ENCODE peak calls at places on chromosomes 13 and 19, in six cellular contexts. One of them, this sample, is unnamed. For H3K9me3 and H3K36me3, the result is how much of the 10 kb centered on the place peaks cover.

GRCh38 chr19:18408053-18408476 is 10.6 kb upstream of the LRRC25 start:
- DNase-seq in transverse colon: peak
- DNase-seq in right atrium auricular region: no peak
- DNase-seq in tibial artery: no peak
- DNase-seq in breast epithelium: no peak
- DNase-seq in fibroblast of lung: no peak
- DNase-seq in this sample: no peak

GRCh38 chr13:98576215-98576945 is 527 bp downstream of the STK24 start:
- DNase-seq in tibial artery: peak
- DNase-seq in right atrium auricular region: no peak
- DNase-seq in breast epithelium: no peak
- DNase-seq in fibroblast of lung: no peak
- DNase-seq in transverse colon: peak
- DNase-seq in this sample: no peak

GRCh38 chr19:8615022-8615421 is 4.5 kb upstream of the ADAMTS10 start:
- DNase-seq in breast epithelium: no peak
- DNase-seq in fibroblast of lung: no peak
- DNase-seq in transverse colon: no peak
- DNase-seq in right atrium auricular region: no peak
- DNase-seq in tibial artery: no peak
- DNase-seq in this sample: no peak

GRCh38 chr13:111474136-111475002 is 153.9 kb downstream of the TEX29 start:
- DNase-seq in fibroblast of lung: peak
- DNase-seq in tibial artery: no peak
- DNase-seq in breast epithelium: no peak
- DNase-seq in right atrium auricular region: peak
- DNase-seq in transverse colon: no peak
- DNase-seq in this sample: no peak

GRCh38 chr13:25906211-25906661 is 145.6 kb downstream of the SHISA2 start:
- DNase-seq in right atrium auricular region: no peak
- DNase-seq in transverse colon: no peak
- DNase-seq in fibroblast of lung: no peak
- DNase-seq in tibial artery: no peak
- DNase-seq in breast epithelium: no peak
- DNase-seq in this sample: no peak

GRCh38 chr19:8517551-8518442 is 3.8 kb upstream of the ZNF414 start:
- DNase-seq in tibial artery: no peak
- DNase-seq in right atrium auricular region: no peak
- DNase-seq in breast epithelium: no peak
- DNase-seq in transverse colon: no peak
- DNase-seq in fibroblast of lung: peak
- DNase-seq in this sample: no peak

GRCh38 chr19:21680026-21680425 is 87.4 kb downstream of the ZNF100 start:
- DNase-seq in transverse colon: no peak
- DNase-seq in right atrium auricular region: no peak
- DNase-seq in tibial artery: no peak
- DNase-seq in fibroblast of lung: no peak
- DNase-seq in breast epithelium: no peak
- DNase-seq in this sample: no peak

GRCh38 chr13:114113961-114114360 is 18.5 kb downstream of the RASA3 start:
- DNase-seq in tibial artery: no peak
- DNase-seq in fibroblast of lung: no peak
- DNase-seq in right atrium auricular region: peak
- DNase-seq in transverse colon: no peak
- DNase-seq in breast epithelium: peak
- DNase-seq in this sample: peak

GRCh38 chr13:49063526-49063925 is 87.8 kb downstream of the FNDC3A start:
- DNase-seq in tibial artery: no peak
- DNase-seq in transverse colon: no peak
- DNase-seq in fibroblast of lung: no peak
- DNase-seq in breast epithelium: no peak
- DNase-seq in right atrium auricular region: no peak
- DNase-seq in this sample: no peak

GRCh38 chr19:11699931-11700794 is 38.6 kb downstream of the ZNF823 start:
- DNase-seq in transverse colon: no peak
- DNase-seq in breast epithelium: no peak
- DNase-seq in right atrium auricular region: no peak
- DNase-seq in fibroblast of lung: peak
- DNase-seq in tibial artery: no peak
- DNase-seq in this sample: no peak

GRCh38 chr13:78102121-78102677 is 183.6 kb upstream of the EDNRB start:
- DNase-seq in transverse colon: peak
- DNase-seq in fibroblast of lung: peak
- DNase-seq in right atrium auricular region: peak
- DNase-seq in tibial artery: peak
- DNase-seq in breast epithelium: no peak
- DNase-seq in this sample: no peak

GRCh38 chr19:31266196-31266595 is 83.0 kb downstream of the TSHZ3 start:
- DNase-seq in tibial artery: no peak
- DNase-seq in right atrium auricular region: no peak
- DNase-seq in transverse colon: no peak
- DNase-seq in fibroblast of lung: no peak
- DNase-seq in breast epithelium: no peak
- DNase-seq in this sample: no peak

GRCh38 chr13:99496322-99497142 is 4.7 kb upstream of the TM9SF2 start:
- DNase-seq in tibial artery: peak
- DNase-seq in transverse colon: peak
- DNase-seq in fibroblast of lung: peak
- DNase-seq in breast epithelium: no peak
- DNase-seq in right atrium auricular region: peak
- DNase-seq in this sample: peak

DNA sequence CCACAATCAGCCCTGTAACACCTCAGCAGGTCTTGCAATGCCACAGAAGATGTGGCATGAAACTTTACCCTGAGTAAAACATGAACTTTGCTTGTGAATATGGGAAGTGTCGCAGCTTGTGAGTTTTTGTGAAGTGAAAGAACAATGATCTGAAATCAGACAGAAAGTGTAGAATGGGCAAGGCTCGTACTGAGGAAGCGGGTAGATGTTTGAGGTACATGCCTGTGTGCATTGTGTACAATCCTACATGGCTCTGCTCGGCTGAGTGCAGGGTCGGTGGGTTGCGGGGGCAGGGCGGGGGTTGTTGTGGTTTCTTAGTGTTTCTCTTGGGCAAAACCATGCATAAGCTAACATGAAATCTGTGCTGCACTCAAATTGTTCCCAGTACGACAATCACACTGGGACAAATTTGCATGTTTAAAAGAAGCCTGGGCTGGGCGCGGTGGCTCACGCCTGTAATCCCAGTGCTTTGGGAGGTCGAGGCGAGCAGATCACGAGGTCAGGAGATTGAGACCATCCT is 1.1 kb downstream of the NLRP13 start:
- DNase-seq in transverse colon: no peak
- DNase-seq in right atrium auricular region: no peak
- DNase-seq in breast epithelium: no peak
- DNase-seq in tibial artery: no peak
- DNase-seq in fibroblast of lung: no peak
- DNase-seq in this sample: no peak
- H3K9me3 ChIP-seq in transverse colon: under half
- H3K9me3 ChIP-seq in right atrium auricular region: under half
- H3K9me3 ChIP-seq in breast epithelium: under half
- H3K9me3 ChIP-seq in tibial artery: under half
- H3K9me3 ChIP-seq in fibroblast of lung: under half
- H3K9me3 ChIP-seq in this sample: under half

GRCh38 chr13:27919934-27920676 is at the start of gene PDX1:
- DNase-seq in fibroblast of lung: no peak
- DNase-seq in breast epithelium: no peak
- DNase-seq in right atrium auricular region: no peak
- DNase-seq in transverse colon: peak
- DNase-seq in tibial artery: no peak
- DNase-seq in this sample: no peak
- H3K4me3 ChIP-seq in fibroblast of lung: no peak
- H3K4me3 ChIP-seq in breast epithelium: peak
- H3K4me3 ChIP-seq in right atrium auricular region: no peak
- H3K4me3 ChIP-seq in transverse colon: peak
- H3K4me3 ChIP-seq in tibial artery: peak
- H3K4me3 ChIP-seq in this sample: peak

GRCh38 chr19:1370579-1371361 is 12.9 kb upstream of the NDUFS7 start:
- DNase-seq in right atrium auricular region: no peak
- DNase-seq in fibroblast of lung: no peak
- DNase-seq in transverse colon: no peak
- DNase-seq in tibial artery: no peak
- DNase-seq in breast epithelium: no peak
- DNase-seq in this sample: no peak
- H3K36me3 ChIP-seq in right atrium auricular region: half or more
- H3K36me3 ChIP-seq in fibroblast of lung: under half
- H3K36me3 ChIP-seq in transverse colon: under half
- H3K36me3 ChIP-seq in tibial artery: half or more
- H3K36me3 ChIP-seq in breast epithelium: under half
- H3K36me3 ChIP-seq in this sample: half or more

DNA sequence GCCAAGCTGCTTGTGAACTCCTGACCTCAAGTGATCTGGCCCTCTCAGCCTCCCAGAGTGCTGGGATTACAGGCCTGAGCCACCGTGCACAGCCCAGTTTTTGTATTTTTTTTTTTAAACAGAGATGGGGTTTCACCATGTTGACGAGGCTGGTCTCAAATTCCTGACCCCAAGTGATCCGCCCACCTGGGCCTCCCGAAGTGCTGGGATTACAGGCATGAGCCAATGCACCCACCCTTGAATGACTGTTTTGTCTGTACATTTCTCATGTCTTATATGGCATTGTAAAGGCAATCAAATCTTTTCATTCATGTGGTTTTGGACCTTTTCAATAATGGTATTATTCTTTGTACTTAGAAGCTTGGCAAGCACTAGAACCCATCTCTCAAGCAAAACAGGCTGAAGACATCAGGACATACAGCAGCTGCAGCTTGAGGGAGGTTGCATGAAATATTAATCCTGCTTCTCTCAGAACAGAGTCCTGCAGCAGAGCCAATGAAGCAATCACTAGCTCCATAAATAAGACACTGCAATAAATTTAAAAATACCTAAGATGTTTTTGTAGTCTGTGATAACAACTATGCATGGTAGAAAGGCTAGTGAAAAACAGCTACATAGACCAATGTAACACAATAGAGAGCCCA is 209.9 kb downstream of the TUBA3C start:
- DNase-seq in breast epithelium: no peak
- DNase-seq in transverse colon: no peak
- DNase-seq in fibroblast of lung: no peak
- DNase-seq in right atrium auricular region: no peak
- DNase-seq in tibial artery: no peak
- DNase-seq in this sample: no peak
- H3K9me3 ChIP-seq in breast epithelium: under half
- H3K9me3 ChIP-seq in transverse colon: under half
- H3K9me3 ChIP-seq in fibroblast of lung: under half
- H3K9me3 ChIP-seq in right atrium auricular region: under half
- H3K9me3 ChIP-seq in tibial artery: under half
- H3K9me3 ChIP-seq in this sample: under half

GRCh38 chr19:46862974-46863632 is 2.3 kb downstream of the ARHGAP35 start:
- DNase-seq in transverse colon: no peak
- DNase-seq in right atrium auricular region: no peak
- DNase-seq in fibroblast of lung: no peak
- DNase-seq in breast epithelium: no peak
- DNase-seq in tibial artery: no peak
- DNase-seq in this sample: no peak
- H3K4me3 ChIP-seq in transverse colon: peak
- H3K4me3 ChIP-seq in right atrium auricular region: peak
- H3K4me3 ChIP-seq in fibroblast of lung: peak
- H3K4me3 ChIP-seq in breast epithelium: peak
- H3K4me3 ChIP-seq in tibial artery: peak
- H3K4me3 ChIP-seq in this sample: peak

GRCh38 chr19:23365222-23365621 is 30.0 kb downstream of the ZNF91 start:
- DNase-seq in breast epithelium: no peak
- DNase-seq in right atrium auricular region: no peak
- DNase-seq in fibroblast of lung: no peak
- DNase-seq in tibial artery: no peak
- DNase-seq in transverse colon: no peak
- DNase-seq in this sample: no peak
- H3K36me3 ChIP-seq in breast epithelium: under half
- H3K36me3 ChIP-seq in right atrium auricular region: half or more
- H3K36me3 ChIP-seq in fibroblast of lung: under half
- H3K36me3 ChIP-seq in tibial artery: half or more
- H3K36me3 ChIP-seq in transverse colon: under half
- H3K36me3 ChIP-seq in this sample: under half

DNA sequence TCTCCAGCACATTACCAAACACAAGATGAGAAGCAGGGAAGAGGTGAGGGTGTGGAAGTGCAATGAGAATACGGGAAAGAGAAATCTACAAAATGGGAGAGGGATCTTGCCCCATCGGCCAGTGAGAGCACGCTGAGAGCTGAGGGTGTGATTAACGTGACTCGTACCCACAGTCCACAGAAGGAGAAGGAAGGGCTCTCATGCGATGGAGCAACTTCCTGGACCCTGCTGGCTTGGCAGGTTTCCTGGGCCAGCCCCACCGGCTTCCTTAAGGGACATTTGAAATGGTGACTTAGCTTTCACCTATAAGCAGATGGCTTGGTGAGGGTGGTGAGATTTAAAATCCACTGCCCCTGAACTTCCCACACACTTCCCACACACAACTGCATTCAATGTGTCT is 740.1 kb downstream of the UQCRFS1 start:
- DNase-seq in transverse colon: peak
- DNase-seq in fibroblast of lung: no peak
- DNase-seq in breast epithelium: no peak
- DNase-seq in tibial artery: peak
- DNase-seq in right atrium auricular region: no peak
- DNase-seq in this sample: no peak
- H3K9me3 ChIP-seq in transverse colon: under half
- H3K9me3 ChIP-seq in fibroblast of lung: under half
- H3K9me3 ChIP-seq in breast epithelium: under half
- H3K9me3 ChIP-seq in tibial artery: under half
- H3K9me3 ChIP-seq in right atrium auricular region: under half
- H3K9me3 ChIP-seq in this sample: under half

GRCh38 chr13:33322965-33323668 is 37.6 kb upstream of the STARD13 start:
- DNase-seq in tibial artery: no peak
- DNase-seq in breast epithelium: no peak
- DNase-seq in fibroblast of lung: no peak
- DNase-seq in transverse colon: no peak
- DNase-seq in right atrium auricular region: no peak
- DNase-seq in this sample: no peak

GRCh38 chr13:33319859-33320258 is 34.3 kb upstream of the STARD13 start:
- DNase-seq in breast epithelium: no peak
- DNase-seq in tibial artery: no peak
- DNase-seq in right atrium auricular region: no peak
- DNase-seq in transverse colon: no peak
- DNase-seq in fibroblast of lung: no peak
- DNase-seq in this sample: no peak

GRCh38 chr13:33323766-33324525 is 38.4 kb upstream of the STARD13 start:
- DNase-seq in transverse colon: no peak
- DNase-seq in breast epithelium: no peak
- DNase-seq in right atrium auricular region: no peak
- DNase-seq in tibial artery: no peak
- DNase-seq in fibroblast of lung: peak
- DNase-seq in this sample: no peak

GRCh38 chr13:33321686-33322473 is 36.3 kb upstream of the STARD13 start:
- DNase-seq in right atrium auricular region: no peak
- DNase-seq in breast epithelium: no peak
- DNase-seq in fibroblast of lung: no peak
- DNase-seq in tibial artery: no peak
- DNase-seq in transverse colon: no peak
- DNase-seq in this sample: no peak

GRCh38 chr13:33322474-33322827 is 36.9 kb upstream of the STARD13 start:
- DNase-seq in fibroblast of lung: peak
- DNase-seq in tibial artery: peak
- DNase-seq in right atrium auricular region: peak
- DNase-seq in breast epithelium: no peak
- DNase-seq in transverse colon: peak
- DNase-seq in this sample: peak
- H3K4me3 ChIP-seq in fibroblast of lung: peak
- H3K4me3 ChIP-seq in tibial artery: peak
- H3K4me3 ChIP-seq in right atrium auricular region: no peak
- H3K4me3 ChIP-seq in breast epithelium: no peak
- H3K4me3 ChIP-seq in transverse colon: no peak
- H3K4me3 ChIP-seq in this sample: peak

This sample was measured in ascending aorta.